ENCODE peak calls at places on chromosomes 5 and 9, in five cellular contexts. P, X, U, Q and W are unnamed samples.

GRCh38 chr9:133148351-133149129 is 15.2 kb downstream of the GBGT1 start:
- DNase-seq in P (peak), X (peak), U (peak), Q (peak), W (no peak)

GRCh38 chr5:35771321-35771720 is 85.4 kb upstream of the IL7R start:
- DNase-seq in P (no peak), X (peak), U (peak), Q (no peak), W (no peak)

GRCh38 chr5:669842-670395 is 23.2 kb downstream of the TPPP start:
- DNase-seq in P (peak), X (no peak), U (no peak), Q (no peak), W (no peak)

GRCh38 chr9:122091682-122092592 is 1.2 kb downstream of the TTLL11 start:
- DNase-seq in P (no peak), X (no peak), U (no peak), Q (no peak), W (no peak)

GRCh38 chr9:7293091-7293490 is 506.5 kb downstream of the DMAC1 start:
- DNase-seq in P (no peak), X (no peak), U (no peak), Q (no peak), W (no peak)

GRCh38 chr5:136309932-136310598 is 55.3 kb downstream of the TRPC7 start:
- DNase-seq in P (no peak), X (no peak), U (no peak), Q (no peak), W (peak)

GRCh38 chr9:115035872-115036612 is 81.9 kb downstream of the TNC start:
- DNase-seq in P (no peak), X (peak), U (peak), Q (no peak), W (peak)

GRCh38 chr5:36690041-36690941 is 83.9 kb downstream of the SLC1A3 start:
- DNase-seq in P (peak), X (peak), U (peak), Q (peak), W (peak)

GRCh38 chr9:128787583-128788156 is 617 bp downstream of the TBC1D13 start:
- DNase-seq in P (no peak), X (peak), U (peak), Q (no peak), W (no peak)

GRCh38 chr5:58016329-58016728 is 443.6 kb downstream of the PLK2 start:
- DNase-seq in P (no peak), X (peak), U (peak), Q (no peak), W (no peak)

GRCh38 chr5:79990205-79990597 is 861 bp downstream of the MTX3 start:
- DNase-seq in P (no peak), X (no peak), U (no peak), Q (no peak), W (peak)

GRCh38 chr9:129653819-129654528 is 11.5 kb upstream of the PRRX2 start:
- DNase-seq in P (no peak), X (no peak), U (no peak), Q (no peak), W (no peak)

GRCh38 chr5:1751864-1752822 is 47.5 kb downstream of the MRPL36 start:
- DNase-seq in P (no peak), X (no peak), U (no peak), Q (no peak), W (no peak)

GRCh38 chr5:73482383-73483193 is 15.7 kb upstream of the BTF3 start:
- DNase-seq in P (no peak), X (peak), U (no peak), Q (no peak), W (no peak)

GRCh38 chr9:37327553-37327952 is 94.9 kb upstream of the GRHPR start:
- DNase-seq in P (no peak), X (no peak), U (no peak), Q (no peak), W (no peak)

GRCh38 chr5:105131045-105131444 is 1568.5 kb upstream of the NUDT12 start:
- DNase-seq in P (no peak), X (no peak), U (no peak), Q (no peak), W (no peak)
- TF ChIP-seq CTCF in P (no peak), X (no peak), U (no peak), Q (no peak), W (no peak)

DNA sequence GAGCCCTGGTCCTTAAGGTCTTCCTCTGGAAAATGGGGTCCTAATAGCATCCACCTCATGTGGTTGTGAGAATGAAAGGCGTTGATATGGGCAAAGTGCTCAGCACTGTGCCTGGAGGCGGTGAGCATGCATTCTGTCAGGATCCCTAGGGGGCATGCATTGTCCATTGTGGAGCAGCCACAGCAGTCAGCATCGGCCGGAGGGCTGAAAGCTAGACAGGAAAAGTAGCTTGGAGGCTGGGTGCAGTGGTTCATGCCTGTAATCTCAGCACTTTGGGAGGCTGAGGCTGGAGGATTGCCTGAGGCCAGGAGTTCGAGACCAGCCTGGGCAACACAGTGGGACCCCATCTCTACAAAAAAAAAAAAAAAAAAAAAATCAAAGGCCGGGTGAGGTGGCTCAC is 122.2 kb downstream of the LHX2 start:
- DNase-seq in P (no peak), X (peak), U (no peak), Q (peak), W (peak)
- TF ChIP-seq CTCF in P (no peak), X (peak), U (no peak), Q (no peak), W (peak)

DNA sequence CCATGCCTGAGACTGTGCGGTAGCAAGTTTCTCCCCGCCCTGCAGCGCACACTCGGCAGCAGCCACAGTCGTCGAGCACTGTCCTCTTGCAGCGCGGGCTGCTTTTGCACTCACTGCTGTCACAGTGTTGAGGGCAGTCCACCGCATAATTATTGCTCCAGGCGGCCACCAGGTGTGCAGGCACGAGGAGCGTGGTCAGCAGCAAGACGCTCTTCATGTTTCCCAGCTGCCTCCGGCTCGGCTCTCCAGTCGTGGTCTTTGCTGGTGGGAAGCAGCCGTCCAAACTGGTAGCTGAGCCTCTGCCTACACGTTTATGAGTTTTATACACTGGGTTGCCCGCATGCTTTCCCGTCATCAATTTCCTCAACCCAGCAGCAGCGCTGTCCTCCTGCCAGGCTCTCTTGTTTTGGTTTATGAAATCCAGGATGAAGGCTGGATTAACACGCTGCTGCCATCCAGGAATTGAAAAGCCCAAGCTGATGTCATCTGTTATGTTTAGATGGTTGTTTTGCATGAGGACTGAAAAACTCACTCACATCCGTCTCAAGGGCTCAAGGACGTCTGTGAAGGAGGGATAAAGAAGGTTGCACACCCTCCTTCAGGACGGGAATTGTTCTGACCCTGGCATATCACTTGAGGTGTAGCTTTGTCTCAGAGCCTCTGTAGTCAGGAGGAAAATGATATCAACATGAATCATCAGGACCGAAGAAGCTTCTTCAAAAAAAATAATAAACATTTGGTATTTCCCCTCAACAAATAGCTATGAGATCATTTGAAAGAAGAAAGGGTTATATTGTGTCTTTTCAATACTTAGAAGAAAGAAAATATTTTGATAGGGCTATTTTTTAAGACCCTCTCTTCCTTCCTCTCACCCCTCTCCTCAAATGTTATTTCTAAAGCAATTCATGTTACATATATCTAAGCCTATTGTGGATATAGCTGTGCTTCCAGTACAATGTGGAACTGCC is at the start of gene ESM1:
- DNase-seq in P (no peak), X (peak), U (peak), Q (no peak), W (no peak)
- TF ChIP-seq CTCF in P (no peak), X (no peak), U (peak), Q (no peak), W (no peak)

GRCh38 chr9:88326936-88327335 is 61.3 kb upstream of the SPIN1 start:
- DNase-seq in P (no peak), X (no peak), U (no peak), Q (no peak), W (no peak)
- TF ChIP-seq CTCF in P (no peak), X (no peak), U (no peak), Q (no peak), W (no peak)